ENCODE peak calls at places on chromosomes 16 and 17, in eight cellular contexts. Z is esophagus squamous epithelium, U is choroid plexus epithelial cell, N is gastrocnemius medialis, P is epithelial cell of esophagus, J is neural progenitor cell, D is AG10803, F is astrocyte of the spinal cord. R is an unnamed sample.
A peak's percentile ranks its signal among the peaks of the same experiment; 100 is the strongest.

GRCh38 chr17:19299866-19300265 is 62.7 kb downstream of the B9D1 start:
- DNase-seq in Z (no peak), U (no peak), N (no peak), P (no peak), J (no peak), D (no peak), F (no peak), R (no peak)

GRCh38 chr16:77439106-77439505 is 4.3 kb upstream of the ADAMTS18 start:
- DNase-seq in Z (no peak), U (no peak), N (no peak), P (no peak), J (no peak), D (no peak), F (no peak), R (no peak)

GRCh38 chr16:67883146-67883871 is 1.4 kb upstream of the NRN1L start:
- DNase-seq in Z (no peak), U (no peak), N (no peak), P (no peak), J (no peak), D (peak; percentile 41), F (no peak), R (no peak)

GRCh38 chr16:1309888-1310831 is 724 bp downstream of the UBE2I start:
- DNase-seq in Z (no peak), U (peak; percentile 57), N (peak; percentile 43), P (peak; percentile 43), J (no peak), D (peak; percentile 48), F (peak; percentile 32), R (no peak)

GRCh38 chr16:27246439-27246838 is 22.1 kb downstream of the NSMCE1 start:
- DNase-seq in Z (no peak), U (no peak), N (no peak), P (no peak), J (no peak), D (no peak), F (no peak), R (no peak)

GRCh38 chr16:1003551-1004347 is 22.2 kb downstream of the SOX8 start:
- DNase-seq in Z (no peak), U (peak; percentile 30), N (no peak), P (no peak), J (no peak), D (no peak), F (peak; percentile 44), R (no peak)

GRCh38 chr16:70701998-70702397 is 16.1 kb upstream of the MTSS2 start:
- DNase-seq in Z (no peak), U (no peak), N (no peak), P (peak; percentile 58), J (no peak), D (no peak), F (no peak), R (no peak)

GRCh38 chr17:59669411-59669810 is 37.8 kb downstream of the PTRH2 start:
- DNase-seq in Z (no peak), U (no peak), N (no peak), P (no peak), J (no peak), D (no peak), F (no peak), R (no peak)

GRCh38 chr16:16158082-16158658 is 65.1 kb downstream of the ABCC6 start:
- DNase-seq in Z (no peak), U (no peak), N (no peak), P (no peak), J (no peak), D (no peak), F (no peak), R (no peak)

GRCh38 chr17:40598021-40598927 is 33.0 kb upstream of the CCR7 start:
- DNase-seq in Z (no peak), U (no peak), N (no peak), P (no peak), J (no peak), D (no peak), F (no peak), R (no peak)

GRCh38 chr17:72788950-72789585 is 303.4 kb downstream of the SLC39A11 start:
- DNase-seq in Z (no peak), U (peak; percentile 71), N (no peak), P (peak; percentile 7), J (no peak), D (peak; percentile 33), F (peak; percentile 14), R (no peak)

GRCh38 chr17:32349503-32349853 is 479 bp upstream of the ZNF207 start:
- DNase-seq in Z (no peak), U (peak; percentile 25), N (no peak), P (peak; percentile 22), J (peak; percentile 21), D (peak; percentile 17), F (no peak), R (no peak)

GRCh38 chr17:4676777-4677176 is 27.2 kb downstream of the PELP1 start:
- DNase-seq in Z (no peak), U (no peak), N (no peak), P (no peak), J (no peak), D (no peak), F (no peak), R (no peak)

GRCh38 chr16:87392823-87393679 is 915 bp downstream of the MAP1LC3B start:
- DNase-seq in Z (no peak), U (peak; percentile 53), N (peak; percentile 49), P (peak; percentile 63), J (peak; percentile 68), D (peak; percentile 47), F (peak; percentile 54), R (no peak)

GRCh38 chr17:79907855-79908254 is 68.6 kb upstream of the CBX4 start:
- DNase-seq in Z (no peak), U (peak; percentile 40), N (no peak), P (peak; percentile 66), J (peak; percentile 40), D (peak; percentile 23), F (peak; percentile 20), R (no peak)

GRCh38 chr17:75405365-75406221 is at the start of gene GRB2:
- DNase-seq in Z (peak; percentile 92), U (peak; percentile 96), N (peak; percentile 98), P (peak; percentile 97), J (peak; percentile 98), D (peak; percentile 94), F (peak; percentile 95), R (peak; percentile 64)

GRCh38 chr17:75404223-75404738 is 1.2 kb downstream of the GRB2 start:
- DNase-seq in Z (no peak), U (peak; percentile 90), N (peak; percentile 46), P (peak; percentile 80), J (peak; percentile 89), D (peak; percentile 79), F (peak; percentile 80), R (no peak)

GRCh38 chr17:75400326-75400939 is 5.0 kb downstream of the GRB2 start:
- DNase-seq in Z (no peak), U (no peak), N (no peak), P (no peak), J (no peak), D (no peak), F (no peak), R (no peak)

GRCh38 chr17:75404739-75405364 is 626 bp downstream of the GRB2 start:
- DNase-seq in Z (no peak), U (peak; percentile 47), N (peak; percentile 26), P (peak; percentile 54), J (peak; percentile 68), D (peak; percentile 21), F (peak; percentile 36), R (no peak)

DNA sequence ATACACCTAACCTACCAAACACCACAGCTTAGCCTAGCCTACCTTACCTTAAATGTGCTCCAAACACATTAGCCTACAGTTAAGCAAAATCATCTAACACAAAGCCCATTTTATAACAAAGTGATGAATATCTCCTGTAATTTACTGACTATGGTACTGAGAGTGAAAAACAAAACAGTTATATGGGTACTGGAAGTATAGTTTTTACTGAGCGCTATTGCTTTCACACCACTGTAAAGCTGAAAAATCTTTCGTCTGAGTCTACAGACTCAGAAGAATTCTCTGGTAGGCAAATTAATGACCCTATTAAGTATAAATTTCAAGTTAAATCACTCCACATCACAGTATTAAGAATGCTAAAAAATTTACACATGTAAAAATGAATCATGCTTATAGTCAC is 3.4 kb downstream of the GRB2 start:
- DNase-seq in Z (no peak), U (no peak), N (no peak), P (no peak), J (no peak), D (no peak), F (no peak), R (no peak)
- H3K4me3 ChIP-seq in Z (no peak overlapping the region), U (no peak overlapping the region), N (no peak overlapping the region), P (no peak overlapping the region), J (no peak overlapping the region), D (no peak overlapping the region), F (no peak overlapping the region), R (no peak overlapping the region)

DNA sequence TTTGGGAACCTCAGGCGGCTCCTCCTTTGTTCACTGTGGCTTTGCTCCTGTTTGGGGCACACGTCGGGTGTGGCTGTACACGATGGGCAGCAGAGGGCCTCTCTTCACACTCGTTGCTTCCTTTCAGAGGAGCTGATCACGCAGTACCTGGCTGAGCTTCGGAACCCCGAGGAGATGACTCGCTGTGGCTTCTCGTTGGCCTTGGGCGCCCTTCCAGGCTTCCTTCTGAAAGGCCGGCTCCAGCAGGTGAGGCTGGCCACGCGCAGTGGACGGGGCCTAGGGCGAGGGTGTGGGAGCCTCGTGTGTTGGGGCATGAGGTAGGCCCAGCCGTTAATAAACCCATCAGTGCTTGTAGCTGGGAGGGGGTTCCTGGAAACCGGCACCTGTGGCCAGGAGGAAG is 85.0 kb upstream of the ZNF750 start:
- DNase-seq in Z (no peak), U (peak; percentile 11), N (no peak), P (peak; percentile 23), J (no peak), D (no peak), F (no peak), R (no peak)
- TF ChIP-seq CTCF in Z (no peak), U (peak; percentile 9), N (no peak), P (no peak), J (no peak), D (no peak), F (no peak), R (no peak)

GRCh38 chr16:65070831-65071230 is 51.0 kb downstream of the CDH11 start:
- DNase-seq in Z (no peak), U (peak; percentile 100), N (peak; percentile 92), P (peak; percentile 90), J (no peak), D (peak; percentile 93), F (peak; percentile 97), R (peak; percentile 86)
- H3K4me3 ChIP-seq in Z (no peak overlapping the region), U (no peak overlapping the region), N (peak overlapping the region; percentile 47), P (no peak overlapping the region), J (no peak overlapping the region), D (no peak overlapping the region), F (no peak overlapping the region), R (no peak overlapping the region)

GRCh38 chr16:55539049-55539448 is 27.4 kb upstream of the CAPNS2 start:
- DNase-seq in Z (no peak), U (peak; percentile 35), N (no peak), P (peak; percentile 45), J (no peak), D (peak; percentile 65), F (no peak), R (no peak)

GRCh38 chr16:55542459-55543082 is 23.9 kb upstream of the CAPNS2 start:
- DNase-seq in Z (no peak), U (peak; percentile 72), N (no peak), P (peak; percentile 64), J (no peak), D (peak; percentile 59), F (peak; percentile 78), R (no peak)

GRCh38 chr16:55540221-55540620 is 26.3 kb upstream of the CAPNS2 start:
- DNase-seq in Z (no peak), U (no peak), N (no peak), P (no peak), J (no peak), D (no peak), F (no peak), R (no peak)

GRCh38 chr16:55539488-55539887 is 27.0 kb upstream of the CAPNS2 start:
- DNase-seq in Z (no peak), U (no peak), N (no peak), P (no peak), J (no peak), D (no peak), F (no peak), R (no peak)

GRCh38 chr16:55543470-55543869 is 23.0 kb upstream of the CAPNS2 start:
- DNase-seq in Z (no peak), U (peak; percentile 65), N (no peak), P (peak; percentile 27), J (peak; percentile 38), D (peak; percentile 41), F (peak; percentile 60), R (no peak)
- TF ChIP-seq CTCF in Z (peak; percentile 8), U (peak; percentile 41), N (peak; percentile 39), P (no peak), J (peak; percentile 50), D (peak; percentile 50), F (peak; percentile 4), R (peak; percentile 26)